ENCODE peak calls at places on chromosomes 1 and 21, in six cellular contexts. L is A549, A is HepG2, F is NB4, T is K562, P is GM12878. N is an unnamed sample.

GRCh38 chr1:29933110-29933509 is 696.8 kb downstream of the PTPRU start:
- DNase-seq in P (no peak), F (no peak), T (no peak), L (peak), A (no peak), N (no peak)

GRCh38 chr21:41932576-41933258 is 21.1 kb downstream of the C2CD2 start:
- DNase-seq in T (peak), P (no peak), L (no peak), F (peak), A (peak), N (no peak)

GRCh38 chr1:7398982-7399381 is 372.1 kb upstream of the VAMP3 start:
- DNase-seq in A (no peak), P (no peak), F (no peak), T (no peak), L (no peak), N (no peak)

GRCh38 chr1:240653030-240653429 is 41.1 kb upstream of the GREM2 start:
- DNase-seq in P (no peak), A (no peak), L (no peak), F (no peak), T (no peak), N (no peak)

GRCh38 chr1:241063281-241063680 is 293.7 kb downstream of the RGS7 start:
- DNase-seq in F (no peak), P (no peak), L (no peak), T (no peak), A (no peak), N (no peak)

GRCh38 chr21:42370894-42371654 is 4.7 kb upstream of the TFF1 start:
- DNase-seq in P (no peak), T (peak), L (no peak), F (no peak), A (no peak), N (no peak)

GRCh38 chr1:11847667-11848445 is at the start of gene NPPA:
- DNase-seq in P (no peak), T (no peak), A (no peak), L (no peak), F (no peak), N (no peak)

GRCh38 chr1:86502721-86503430 is 34.1 kb downstream of the CLCA1 start:
- DNase-seq in P (no peak), F (no peak), A (peak), T (peak), L (no peak), N (peak)

GRCh38 chr1:86429830-86430229 is 5.9 kb downstream of the CLCA2 start:
- DNase-seq in T (peak), L (peak), A (no peak), F (peak), P (no peak), N (peak)

GRCh38 chr1:159200759-159201158 is 3.9 kb upstream of the ACKR1 start:
- DNase-seq in P (no peak), F (peak), L (no peak), A (no peak), T (no peak), N (no peak)

GRCh38 chr1:112368198-112368597 is 27.8 kb upstream of the CTTNBP2NL start:
- DNase-seq in A (no peak), T (no peak), L (no peak), P (no peak), F (no peak), N (no peak)

GRCh38 chr1:33163621-33164071 is 18.2 kb downstream of the TRIM62 start:
- DNase-seq in T (no peak), A (no peak), F (no peak), P (no peak), L (no peak), N (peak)

GRCh38 chr1:39130297-39130696 is 74.2 kb upstream of the MACF1 start:
- DNase-seq in P (no peak), A (no peak), T (no peak), L (peak), F (no peak), N (no peak)

GRCh38 chr1:172482044-172482443 is 38.2 kb upstream of the PIGC start:
- DNase-seq in T (no peak), F (no peak), A (no peak), P (no peak), L (no peak), N (no peak)

GRCh38 chr1:16111771-16112557 is 38.5 kb upstream of the FAM131C start:
- DNase-seq in P (no peak), T (peak), F (no peak), L (no peak), A (no peak), N (no peak)

GRCh38 chr21:45104560-45104959 is 30.2 kb downstream of the ADARB1 start:
- DNase-seq in P (no peak), A (no peak), L (no peak), F (no peak), T (no peak), N (peak)

GRCh38 chr1:223248001-223248786 is 105.1 kb upstream of the TLR5 start:
- DNase-seq in F (no peak), T (no peak), P (no peak), L (no peak), A (no peak), N (no peak)

GRCh38 chr1:191495040-191495439 is 663.2 kb upstream of the RGS18 start:
- DNase-seq in L (no peak), T (no peak), P (no peak), A (no peak), F (no peak), N (no peak)

GRCh38 chr1:116987256-116987555 is 14.4 kb upstream of the CD101 start:
- DNase-seq in P (no peak), L (no peak), A (no peak), F (peak), T (no peak), N (no peak)

GRCh38 chr1:1432566-1432950 is 2.9 kb upstream of the VWA1 start:
- DNase-seq in L (no peak), P (no peak), T (no peak), A (no peak), F (no peak), N (no peak)

GRCh38 chr1:20265243-20265642 is 25.4 kb upstream of the VWA5B1 start:
- DNase-seq in P (no peak), T (no peak), L (no peak), F (no peak), A (no peak), N (no peak)

GRCh38 chr1:32349211-32349708 is 13.0 kb downstream of the FAM229A start:
- DNase-seq in A (peak), P (no peak), T (no peak), F (peak), L (no peak), N (peak)

GRCh38 chr1:41681331-41682136 is 197.1 kb upstream of the EDN2 start:
- DNase-seq in A (no peak), T (no peak), L (no peak), P (no peak), F (no peak), N (no peak)

GRCh38 chr1:21325731-21326387 is 35.6 kb upstream of the ECE1 start:
- DNase-seq in A (no peak), L (no peak), T (no peak), F (peak), P (no peak), N (peak)

GRCh38 chr1:202237052-202237451 is 43.5 kb downstream of the LGR6 start:
- DNase-seq in T (peak), P (no peak), A (peak), F (peak), L (peak), N (peak)

GRCh38 chr1:87402192-87403046 is 73.7 kb downstream of the LMO4 start:
- DNase-seq in P (no peak), L (no peak), A (no peak), F (no peak), T (no peak), N (no peak)

GRCh38 chr1:6907676-6908434 is 122.6 kb downstream of the CAMTA1 start:
- DNase-seq in P (no peak), F (no peak), L (no peak), A (no peak), T (no peak), N (no peak)

GRCh38 chr1:91501527-91501859 is 842 bp downstream of the CDC7 start:
- DNase-seq in T (peak), A (no peak), L (no peak), P (no peak), F (no peak), N (no peak)

GRCh38 chr21:16070207-16070651 is 340.4 kb downstream of the USP25 start:
- DNase-seq in P (no peak), L (no peak), A (no peak), F (no peak), T (no peak), N (no peak)

GRCh38 chr1:94095744-94096469 is 25.0 kb downstream of the ABCA4 start:
- DNase-seq in P (no peak), A (peak), T (no peak), F (no peak), L (no peak), N (no peak)

GRCh38 chr21:34192646-34193285 is 119.4 kb downstream of the MRPS6 start:
- DNase-seq in F (no peak), A (no peak), L (no peak), P (peak), T (no peak), N (no peak)

GRCh38 chr1:3515774-3516480 is 61.5 kb downstream of the ARHGEF16 start:
- DNase-seq in F (peak), L (no peak), P (no peak), A (no peak), T (no peak), N (no peak)

DNA sequence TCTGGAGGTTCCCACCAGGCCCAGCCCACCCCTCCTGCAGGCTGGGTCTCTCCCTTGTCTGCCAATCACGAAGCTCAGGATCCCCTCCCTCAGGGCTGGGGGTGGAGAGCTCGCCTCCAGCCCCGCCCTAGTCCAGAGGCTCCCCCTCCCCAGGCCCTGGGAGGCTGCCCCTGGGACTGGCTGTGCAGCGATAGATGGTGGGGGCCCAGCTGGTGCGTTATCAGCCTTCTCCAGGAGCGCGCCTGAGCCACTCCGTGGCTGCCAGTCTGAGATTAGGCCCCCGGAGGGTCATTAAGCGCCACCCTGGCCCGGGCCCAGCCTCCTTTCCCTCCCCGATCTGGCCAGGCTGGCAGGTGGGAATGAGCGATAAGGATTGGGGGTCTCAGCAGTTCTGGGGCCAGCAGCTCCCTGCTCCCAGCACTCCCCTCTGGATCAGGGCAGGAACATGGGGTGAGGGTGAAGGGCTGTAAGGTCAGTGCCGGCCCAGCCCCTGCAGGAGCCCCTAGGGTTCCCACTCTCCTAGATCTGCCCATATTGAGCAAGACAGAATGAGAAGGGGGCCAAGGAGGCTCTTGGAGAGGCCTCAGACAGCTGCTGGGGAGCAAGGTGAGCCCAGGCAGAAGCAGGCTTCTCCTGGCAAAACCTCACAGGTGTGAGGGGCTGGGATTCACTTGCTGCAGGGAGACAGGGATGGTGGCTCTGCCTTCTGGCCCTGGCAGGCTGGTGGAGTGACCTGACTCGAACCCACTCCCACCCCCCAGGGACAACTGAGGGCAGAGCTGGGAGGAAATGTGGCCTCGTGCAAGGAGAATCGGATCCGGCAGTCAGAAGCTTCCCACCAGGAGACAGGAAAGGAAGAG is 8.5 kb downstream of the PDZK1IP1 start:
- DNase-seq in T (peak), A (no peak), L (no peak), F (no peak), P (no peak), N (peak)
- TF ChIP-seq MYC in T (peak), A (no peak), L (no peak), F (no peak), P (no peak), N (no peak)

GRCh38 chr1:45836451-45836850 is 33.0 kb downstream of the MAST2 start:
- DNase-seq in L (no peak), F (no peak), T (no peak), P (no peak), A (no peak), N (no peak)

GRCh38 chr1:45828841-45829240 is 25.4 kb downstream of the MAST2 start:
- DNase-seq in T (no peak), P (no peak), F (no peak), A (no peak), L (no peak), N (no peak)

GRCh38 chr1:45834689-45835088 is 31.3 kb downstream of the MAST2 start:
- DNase-seq in L (no peak), A (no peak), F (no peak), P (no peak), T (no peak), N (no peak)

GRCh38 chr1:45833361-45833760 is 29.9 kb downstream of the MAST2 start:
- DNase-seq in A (no peak), F (no peak), T (no peak), P (no peak), L (peak), N (no peak)
- TF ChIP-seq POLR2A in A (no peak), F (no peak), T (no peak), P (no peak), L (no peak), N (no peak)

GRCh38 chr1:110310300-110310699 is 28.9 kb upstream of the RBM15 start:
- DNase-seq in F (no peak), T (no peak), P (no peak), A (no peak), L (no peak), N (no peak)

GRCh38 chr1:110307239-110307974 is 31.8 kb upstream of the RBM15 start:
- DNase-seq in L (no peak), A (no peak), P (no peak), T (no peak), F (no peak), N (no peak)

GRCh38 chr1:110308247-110308646 is 30.9 kb upstream of the RBM15 start:
- DNase-seq in L (no peak), P (no peak), T (no peak), A (no peak), F (no peak), N (no peak)

GRCh38 chr1:110309768-110310167 is 29.4 kb upstream of the RBM15 start:
- DNase-seq in F (no peak), L (no peak), P (no peak), T (no peak), A (no peak), N (peak)

DNA sequence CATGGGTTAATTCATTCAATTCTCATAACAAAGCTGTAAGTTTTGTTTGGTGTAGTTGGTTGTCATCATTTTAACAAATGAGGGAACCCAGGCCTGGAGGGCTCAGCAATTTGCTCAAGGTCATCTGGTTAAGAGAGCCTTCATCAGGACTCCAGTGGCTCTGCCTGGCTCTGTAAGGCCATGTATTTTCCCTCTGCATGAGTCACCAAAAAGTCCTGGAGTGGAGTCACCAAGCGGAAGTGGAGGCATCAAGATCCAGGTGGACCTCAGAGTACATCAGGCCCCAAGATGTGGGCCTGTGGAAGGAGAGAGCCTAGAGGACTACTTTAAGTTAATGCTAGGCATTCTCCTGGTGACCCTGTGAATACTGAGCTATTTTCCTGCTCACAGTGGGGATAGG is 30.0 kb upstream of the RBM15 start:
- DNase-seq in L (no peak), A (no peak), T (peak), F (no peak), P (no peak), N (no peak)
- TF ChIP-seq MAX in L (no peak), A (no peak), T (no peak), F (no peak), P (no peak), N (no peak)

GRCh38 chr1:192579319-192579738 is 3.8 kb downstream of the RGS1 start:
- DNase-seq in F (no peak), T (no peak), L (no peak), P (no peak), A (no peak), N (no peak)
- TF ChIP-seq MYC in F (no peak), T (no peak), L (no peak), P (no peak), A (no peak), N (no peak)

DNA sequence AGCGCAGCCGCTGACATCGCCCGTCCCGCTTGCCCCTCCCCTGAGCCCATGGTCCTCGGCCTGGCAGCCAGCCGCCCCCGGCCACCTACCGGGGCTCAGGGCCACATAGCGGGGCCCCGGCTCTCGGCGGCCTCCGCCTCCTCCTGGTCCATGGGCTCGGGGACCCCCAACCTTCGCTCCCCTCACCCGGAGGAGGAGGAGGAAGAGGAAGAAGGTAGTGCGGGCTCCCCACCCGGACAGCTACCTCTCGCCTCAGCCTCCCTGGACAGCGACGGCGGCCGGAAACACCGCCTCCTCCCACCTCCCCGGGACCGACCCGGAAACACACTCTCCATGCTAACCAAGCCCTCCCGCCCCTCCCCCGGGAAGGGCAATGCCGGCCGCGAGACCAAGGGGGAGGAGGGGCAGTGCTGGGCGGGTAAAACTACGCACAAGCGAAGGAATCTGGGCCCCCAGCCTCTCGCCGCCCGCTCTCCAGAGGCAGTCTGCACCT is at the start of gene KIAA0319L:
- DNase-seq in A (peak), L (peak), P (no peak), F (no peak), T (peak), N (no peak)
- TF ChIP-seq POLR2A in A (peak), L (peak), P (peak), F (peak), T (peak), N (no peak)

DNA sequence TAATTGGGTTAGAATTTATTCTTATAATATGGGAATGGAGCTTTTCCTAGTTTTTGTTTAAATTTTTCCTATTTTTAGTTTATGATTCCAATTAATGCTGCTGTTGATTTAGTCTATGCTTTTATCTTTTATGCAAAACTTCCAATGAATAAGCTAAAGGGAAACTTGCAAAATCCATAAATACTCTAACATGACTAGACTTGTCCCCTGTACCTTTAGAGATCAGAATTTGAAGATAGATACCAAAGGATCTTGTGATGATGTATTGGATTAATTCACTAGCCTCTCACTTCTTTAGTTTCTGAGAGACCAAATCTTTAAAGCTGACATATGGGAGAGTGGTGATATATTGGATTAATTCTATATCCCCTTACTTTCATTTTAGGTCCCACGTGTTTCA is 306.6 kb upstream of the PRMT6 start:
- DNase-seq in T (no peak), L (no peak), F (no peak), P (no peak), A (no peak), N (no peak)
- TF ChIP-seq MAX in T (no peak), L (no peak), F (no peak), P (no peak), A (no peak), N (no peak)